ENCODE peak calls at places on chromosomes 7 and 10, in six cellular contexts. E is neural progenitor cell, K is bronchial epithelial cell, J is tibial artery, Q is fibroblast of pulmonary artery, T is upper lobe of right lung. R is an unnamed sample.

GRCh38 chr10:24668247-24668646 is 55.4 kb downstream of the ARHGAP21 start:
- DNase-seq in K (no peak), E (no peak), Q (no peak), J (no peak), T (no peak), R (no peak)

GRCh38 chr10:50622497-50623298 is 1.1 kb downstream of the SGMS1 start:
- DNase-seq in Q (peak), E (peak), K (peak), T (peak), J (peak), R (peak)

GRCh38 chr10:71990706-71991269 is 26.6 kb downstream of the CHST3 start:
- DNase-seq in Q (no peak), J (no peak), T (no peak), E (no peak), K (peak), R (no peak)

GRCh38 chr7:8176370-8177081 is 85.4 kb downstream of the ICA1 start:
- DNase-seq in J (no peak), T (no peak), E (no peak), K (no peak), Q (no peak), R (no peak)

GRCh38 chr10:104127411-104127810 is 5.4 kb downstream of the SFR1 start:
- DNase-seq in T (no peak), K (no peak), J (no peak), Q (no peak), E (peak), R (no peak)

GRCh38 chr10:95544783-95545500 is 16.2 kb downstream of the SORBS1 start:
- DNase-seq in J (peak), K (no peak), Q (no peak), E (no peak), T (no peak), R (no peak)

GRCh38 chr7:129423700-129424410 is 10.4 kb upstream of the STRIP2 start:
- DNase-seq in E (no peak), K (peak), Q (peak), T (no peak), J (no peak), R (peak)

GRCh38 chr10:99358101-99358500 is 28.9 kb downstream of the CNNM1 start:
- DNase-seq in K (no peak), E (peak), J (no peak), Q (no peak), T (no peak), R (no peak)

GRCh38 chr10:51629969-51630617 is 69.3 kb downstream of the CSTF2T start:
- DNase-seq in E (no peak), Q (peak), K (no peak), T (no peak), J (no peak), R (peak)

GRCh38 chr7:29951206-29951605 is 38.4 kb downstream of the SCRN1 start:
- DNase-seq in E (no peak), K (no peak), Q (no peak), T (no peak), J (no peak), R (no peak)

GRCh38 chr7:4842302-4843064 is 19.3 kb downstream of the PAPOLB start:
- DNase-seq in J (no peak), Q (peak), E (no peak), T (peak), K (no peak), R (peak)

GRCh38 chr7:28729276-28729675 is 228.9 kb downstream of the TRIL start:
- DNase-seq in J (no peak), T (no peak), E (no peak), Q (no peak), K (peak), R (no peak)

GRCh38 chr10:71548494-71548846 is 151.8 kb downstream of the CDH23 start:
- DNase-seq in K (no peak), Q (peak), J (no peak), T (no peak), E (peak), R (peak)

GRCh38 chr7:17371656-17372524 is 73.4 kb downstream of the AHR start:
- DNase-seq in Q (peak), E (no peak), J (no peak), T (no peak), K (peak), R (peak)

GRCh38 chr10:43623351-43623750 is 17.1 kb downstream of the ZNF485 start:
- DNase-seq in K (no peak), T (no peak), Q (peak), J (no peak), E (no peak), R (peak)

GRCh38 chr10:19816420-19817250 is at the start of gene PLXDC2:
- DNase-seq in J (peak), Q (peak), T (peak), K (peak), E (peak), R (peak)

GRCh38 chr7:3436746-3437145 is 135.7 kb downstream of the SDK1 start:
- DNase-seq in T (no peak), E (no peak), Q (peak), J (no peak), K (peak), R (peak)

GRCh38 chr7:1083729-1084657 is 3.9 kb upstream of the GPER1 start:
- DNase-seq in T (no peak), J (no peak), Q (no peak), E (no peak), K (no peak), R (no peak)

GRCh38 chr7:1086588-1087461 is 1.1 kb upstream of the GPER1 start:
- DNase-seq in T (peak), E (peak), K (peak), J (peak), Q (peak), R (peak)

GRCh38 chr7:1087462-1087809 is 477 bp upstream of the GPER1 start:
- DNase-seq in E (no peak), Q (peak), K (no peak), T (no peak), J (no peak), R (peak)

GRCh38 chr7:1085266-1085665 is 2.6 kb upstream of the GPER1 start:
- DNase-seq in K (no peak), J (no peak), Q (no peak), T (no peak), E (no peak), R (no peak)

GRCh38 chr7:1085910-1086421 is 1.9 kb upstream of the GPER1 start:
- DNase-seq in T (no peak), K (no peak), Q (no peak), J (peak), E (no peak), R (peak)
- H3K4me3 ChIP-seq in T (no peak), K (no peak), Q (no peak), J (no peak), E (no peak), R (no peak)

DNA sequence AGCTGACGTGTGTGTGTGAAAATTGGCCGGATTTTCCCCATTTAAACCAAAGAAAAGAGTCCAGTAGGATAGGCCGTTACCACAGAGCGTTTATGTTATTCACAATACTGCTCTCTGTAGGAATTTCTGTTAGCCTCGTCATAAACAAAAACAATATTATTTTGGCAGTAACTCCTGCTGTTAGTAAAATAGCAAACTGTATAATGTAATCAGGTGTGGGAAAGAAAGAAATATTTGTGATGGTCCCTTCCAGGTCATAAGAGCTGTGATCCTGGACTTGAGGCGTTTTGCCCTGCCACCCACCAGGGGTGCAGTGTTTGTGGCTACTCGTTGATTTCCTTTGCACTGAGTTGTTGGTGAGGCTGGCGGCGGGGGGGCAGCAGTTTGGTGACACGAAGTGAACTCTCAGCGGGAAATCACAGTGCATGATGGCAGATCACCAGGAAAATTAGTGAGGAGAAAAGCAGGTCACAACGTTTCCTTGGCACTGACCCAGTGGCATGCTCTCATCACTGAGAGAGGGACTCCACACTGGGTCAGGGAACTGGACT is 2.8 kb downstream of the EEPD1 start:
- DNase-seq in E (peak), J (peak), K (no peak), T (no peak), Q (no peak), R (peak)
- TF ChIP-seq CTCF in E (no peak), J (no peak), K (no peak), T (no peak), Q (no peak), R (no peak)

DNA sequence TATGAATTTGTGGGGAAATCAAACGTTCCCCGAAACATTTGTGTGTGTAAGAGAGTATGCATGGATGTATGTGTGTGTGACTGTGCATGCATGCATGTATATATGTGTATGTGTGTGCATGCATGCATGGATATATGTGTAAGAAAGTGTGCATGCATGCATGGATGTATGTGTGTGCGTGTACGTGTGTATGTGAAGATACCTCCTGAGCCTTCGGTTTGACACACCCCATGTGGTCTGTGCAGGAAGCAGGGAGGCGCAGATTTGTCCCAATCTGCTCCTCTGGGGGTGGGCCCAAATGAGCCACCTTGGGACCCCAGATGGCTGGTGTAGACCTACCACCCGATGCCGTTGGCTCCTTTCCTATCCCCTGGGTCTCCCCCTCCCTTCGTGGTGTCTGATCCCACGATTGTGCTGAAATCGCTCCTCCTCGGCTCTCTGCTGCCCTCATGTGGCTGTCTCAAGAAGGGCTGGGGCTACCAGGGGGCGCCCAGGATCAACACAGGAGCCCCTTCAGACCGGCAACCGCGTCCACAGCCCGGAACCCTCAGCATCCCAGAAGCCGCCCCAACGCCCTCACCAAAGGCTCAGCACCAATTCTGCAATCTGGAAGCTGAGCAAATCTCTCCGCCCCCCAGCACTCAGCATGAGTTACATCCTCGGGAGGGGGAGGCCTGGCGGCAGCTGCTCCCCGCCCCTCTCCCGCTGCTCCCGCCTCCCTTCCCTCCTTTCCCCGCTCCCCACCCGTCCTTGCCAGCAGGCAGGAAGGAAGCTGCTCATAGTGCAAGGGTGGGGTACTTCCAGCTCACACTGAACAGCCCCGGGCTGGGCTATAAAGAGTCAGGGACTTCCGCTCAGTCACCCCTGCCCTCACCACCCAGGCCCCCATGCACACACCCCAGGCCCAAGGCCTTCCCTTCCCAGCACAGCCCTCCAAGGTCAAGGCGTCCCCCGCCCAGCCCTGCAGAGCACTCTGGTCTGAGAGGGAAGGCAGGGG is 2.3 kb upstream of the NOS3 start:
- DNase-seq in E (peak), K (no peak), T (no peak), J (peak), Q (peak), R (peak)
- H3K4me3 ChIP-seq in E (peak), K (no peak), T (no peak), J (no peak), Q (no peak), R (no peak)

GRCh38 chr10:9209105-9209798 is 1154.8 kb downstream of the GATA3 start:
- DNase-seq in E (peak), Q (peak), J (no peak), T (no peak), K (peak), R (peak)

GRCh38 chr10:9205558-9205957 is 1151.1 kb downstream of the GATA3 start:
- DNase-seq in J (no peak), T (no peak), K (no peak), E (no peak), Q (no peak), R (no peak)

GRCh38 chr10:9214618-9215017 is 1160.1 kb downstream of the GATA3 start:
- DNase-seq in J (no peak), E (no peak), Q (no peak), K (no peak), T (no peak), R (no peak)

GRCh38 chr10:9215121-9215520 is 1160.6 kb downstream of the GATA3 start:
- DNase-seq in Q (no peak), K (no peak), T (no peak), J (no peak), E (no peak), R (no peak)

GRCh38 chr10:9211228-9211627 is 1156.7 kb downstream of the GATA3 start:
- DNase-seq in E (peak), J (no peak), K (no peak), Q (peak), T (no peak), R (no peak)
- TF ChIP-seq CTCF in E (peak), J (no peak), K (peak), Q (peak), T (peak), R (peak)

DNA sequence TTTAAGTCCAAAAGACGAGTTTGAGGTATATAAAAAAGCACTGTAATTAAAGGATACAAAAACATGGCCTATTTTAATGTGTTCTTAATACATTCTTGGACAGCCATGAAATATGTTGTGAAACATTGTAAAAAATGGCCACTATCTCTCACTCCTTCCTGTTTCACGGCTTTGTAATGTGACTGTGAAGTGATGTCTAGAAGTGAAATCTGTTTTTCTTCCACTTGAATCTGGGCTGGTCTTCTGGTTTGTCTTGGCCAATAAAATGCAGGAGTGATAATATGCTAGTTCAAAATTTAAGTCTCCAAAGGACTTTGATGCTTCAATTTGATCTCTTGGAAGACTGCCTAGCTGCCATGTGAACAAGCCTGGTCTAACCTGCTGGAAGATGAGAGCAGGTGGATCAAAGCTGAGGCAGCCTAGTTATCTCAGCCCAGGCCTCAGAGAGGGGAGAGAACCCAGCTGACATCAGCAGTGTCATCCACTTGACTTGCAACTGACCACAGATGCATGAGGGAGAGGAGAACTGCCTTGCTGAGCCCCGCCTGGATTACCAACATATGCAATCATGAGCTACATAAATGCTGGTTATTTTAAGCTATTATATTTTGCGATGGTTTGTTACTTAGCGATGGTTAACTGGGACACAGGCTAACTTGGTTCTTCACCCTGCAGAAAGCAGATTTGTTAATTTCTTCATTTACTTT is 323.3 kb downstream of the PRPF18 start:
- DNase-seq in Q (peak), K (no peak), T (no peak), E (no peak), J (no peak), R (no peak)
- H3K4me3 ChIP-seq in Q (no peak), K (no peak), T (no peak), E (no peak), J (no peak), R (no peak)

DNA sequence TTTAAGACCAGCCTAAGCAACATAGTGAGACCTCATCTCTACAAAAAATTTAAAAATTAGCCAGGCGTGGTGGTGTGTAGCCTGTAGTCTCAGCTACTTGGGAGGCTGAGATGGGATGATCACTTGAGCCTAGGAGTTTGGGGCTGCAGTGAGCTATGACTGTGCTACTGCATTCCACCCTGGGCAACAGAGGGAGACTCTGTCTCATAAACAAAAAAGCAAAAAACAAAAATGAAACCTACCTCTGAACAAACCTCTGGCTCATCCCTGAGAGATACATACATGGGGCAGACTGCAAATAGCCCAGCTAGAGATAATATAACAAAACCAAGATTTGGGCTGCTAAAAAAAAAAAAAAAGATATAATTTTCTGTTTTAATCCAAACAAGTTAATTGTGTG is 19.5 kb downstream of the C10orf67 start:
- DNase-seq in T (no peak), J (no peak), K (no peak), Q (no peak), E (no peak), R (no peak)
- TF ChIP-seq CTCF in T (no peak), J (no peak), K (no peak), Q (peak), E (no peak), R (no peak)

DNA sequence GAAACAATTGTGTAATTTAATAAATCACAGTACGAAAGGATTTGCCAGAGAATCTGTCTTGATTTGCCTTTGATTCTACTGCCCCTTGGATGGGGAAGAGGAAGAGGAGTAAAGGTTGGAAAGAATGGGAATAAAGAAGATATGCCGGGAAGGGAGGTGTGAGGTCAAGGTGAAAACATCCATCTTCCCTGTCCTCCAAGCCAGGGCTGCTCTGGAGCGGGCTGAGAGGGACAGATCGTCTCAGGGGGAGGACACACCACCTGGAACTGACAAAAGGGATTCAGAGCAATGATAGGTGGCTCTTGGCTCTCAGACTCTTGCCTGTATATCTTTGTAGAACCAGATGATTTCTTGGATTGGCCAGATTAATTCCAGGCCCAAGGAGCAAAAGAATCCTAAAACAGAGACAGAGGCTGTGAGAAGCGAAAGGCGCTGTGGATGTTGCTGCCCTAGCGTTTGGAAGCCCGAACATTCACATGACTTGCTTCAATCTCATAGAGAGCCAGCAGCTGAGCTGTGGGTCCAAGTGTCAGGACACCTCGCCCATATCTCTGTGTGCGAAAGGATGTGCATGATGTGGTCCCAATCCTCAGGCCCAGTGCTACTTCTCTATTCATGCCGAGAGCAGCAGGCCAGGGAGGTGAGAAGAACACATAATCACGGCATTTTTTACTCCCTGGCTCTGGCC is 50.3 kb upstream of the ZEB1 start:
- DNase-seq in E (no peak), J (no peak), K (no peak), T (no peak), Q (no peak), R (no peak)
- H3K4me3 ChIP-seq in E (no peak), J (no peak), K (no peak), T (no peak), Q (no peak), R (no peak)

GRCh38 chr7:95478139-95479037 is 7.4 kb upstream of the ASB4 start:
- DNase-seq in E (peak), Q (peak), K (peak), T (no peak), J (no peak), R (peak)
- TF ChIP-seq CTCF in E (peak), Q (peak), K (peak), T (peak), J (no peak), R (peak)

GRCh38 chr7:45564886-45565455 is 9.2 kb upstream of the ADCY1 start:
- DNase-seq in Q (no peak), J (no peak), E (no peak), T (no peak), K (no peak), R (no peak)
- H3K4me3 ChIP-seq in Q (no peak), J (peak), E (no peak), T (no peak), K (no peak), R (no peak)

GRCh38 chr7:43308913-43309789 is 196.7 kb downstream of the HECW1 start:
- DNase-seq in J (no peak), K (no peak), Q (no peak), T (no peak), E (no peak), R (no peak)
- TF ChIP-seq CTCF in J (no peak), K (no peak), Q (no peak), T (no peak), E (peak), R (no peak)